ENCODE peak calls at places on chromosomes 5 and 9, in four cellular contexts. N is transverse colon, R is stomach, B is mesendoderm. T is an unnamed sample. For H3K27me3, the result is how much of the 10 kb centered on the place peaks cover.

GRCh38 chr5:99258819-99259218 is 330.0 kb upstream of the CHD1 start:
- DNase-seq in N (no peak), R (no peak), B (no peak), T (no peak)

GRCh38 chr9:2597483-2597882 is 24.1 kb upstream of the VLDLR start:
- DNase-seq in N (no peak), R (no peak), B (no peak), T (no peak)

GRCh38 chr9:102518324-102518723 is 476.8 kb upstream of the CYLC2 start:
- DNase-seq in N (no peak), R (peak), B (no peak), T (no peak)

GRCh38 chr5:78964889-78965288 is 20.2 kb downstream of the ARSB start:
- DNase-seq in N (no peak), R (no peak), B (peak), T (no peak)

GRCh38 chr5:35518104-35518503 is 99.6 kb upstream of the SPEF2 start:
- DNase-seq in N (no peak), R (no peak), B (no peak), T (no peak)

GRCh38 chr9:77471572-77471971 is 176.6 kb downstream of the GNA14 start:
- DNase-seq in N (no peak), R (no peak), B (no peak), T (no peak)

GRCh38 chr9:99720455-99721050 is 101.1 kb upstream of the NR4A3 start:
- DNase-seq in N (no peak), R (no peak), B (no peak), T (no peak)

GRCh38 chr9:32069169-32069813 is 315.2 kb upstream of the ACO1 start:
- DNase-seq in N (no peak), R (no peak), B (peak), T (no peak)

GRCh38 chr5:135211083-135211790 is 177.2 kb upstream of the PITX1 start:
- DNase-seq in N (no peak), R (no peak), B (no peak), T (peak)

GRCh38 chr9:129567329-129567728 is 53.6 kb downstream of the C9orf50 start:
- DNase-seq in N (no peak), R (no peak), B (no peak), T (no peak)

GRCh38 chr5:149529463-149529862 is 21.8 kb downstream of the CSNK1A1 start:
- DNase-seq in N (no peak), R (no peak), B (no peak), T (no peak)

GRCh38 chr5:74865799-74866652 is at the start of gene FAM169A:
- DNase-seq in N (peak), R (peak), B (peak), T (peak)

GRCh38 chr9:109286981-109287380 is 33.9 kb downstream of the EPB41L4B start:
- DNase-seq in N (no peak), R (no peak), B (no peak), T (no peak)

GRCh38 chr5:113325054-113325453 is 109.7 kb downstream of the TSSK1B start:
- DNase-seq in N (no peak), R (no peak), B (no peak), T (no peak)

GRCh38 chr5:156722358-156722757 is 127.7 kb upstream of the PPP1R2B start:
- DNase-seq in N (no peak), R (no peak), B (no peak), T (no peak)

GRCh38 chr5:14503017-14503680 is 78.4 kb upstream of the OTULINL start:
- DNase-seq in N (no peak), R (no peak), B (no peak), T (no peak)

GRCh38 chr9:132411091-132411508 is 1.1 kb downstream of the CFAP77 start:
- DNase-seq in N (peak), R (peak), B (peak), T (peak)

GRCh38 chr9:33924978-33925797 is 108.2 kb downstream of the UBE2R2 start:
- DNase-seq in N (peak), R (peak), B (peak), T (peak)

GRCh38 chr5:122882836-122883235 is 37.4 kb downstream of the SNX24 start:
- DNase-seq in N (no peak), R (no peak), B (no peak), T (no peak)

GRCh38 chr5:147169846-147170245 is 65.0 kb upstream of the STK32A start:
- DNase-seq in N (no peak), R (no peak), B (no peak), T (no peak)

GRCh38 chr9:36961051-36961450 is 73.0 kb downstream of the PAX5 start:
- DNase-seq in N (no peak), R (no peak), B (no peak), T (no peak)

GRCh38 chr9:107492381-107492780 is 2.8 kb upstream of the KLF4 start:
- DNase-seq in N (no peak), R (no peak), B (no peak), T (no peak)

GRCh38 chr9:107489144-107489673 is 360 bp downstream of the KLF4 start:
- DNase-seq in N (peak), R (no peak), B (peak), T (no peak)

GRCh38 chr9:107489687-107490605 is at the start of gene KLF4:
- DNase-seq in N (peak), R (peak), B (peak), T (peak)

GRCh38 chr9:107488400-107489143 is 997 bp downstream of the KLF4 start:
- DNase-seq in N (peak), R (peak), B (peak), T (peak)

DNA sequence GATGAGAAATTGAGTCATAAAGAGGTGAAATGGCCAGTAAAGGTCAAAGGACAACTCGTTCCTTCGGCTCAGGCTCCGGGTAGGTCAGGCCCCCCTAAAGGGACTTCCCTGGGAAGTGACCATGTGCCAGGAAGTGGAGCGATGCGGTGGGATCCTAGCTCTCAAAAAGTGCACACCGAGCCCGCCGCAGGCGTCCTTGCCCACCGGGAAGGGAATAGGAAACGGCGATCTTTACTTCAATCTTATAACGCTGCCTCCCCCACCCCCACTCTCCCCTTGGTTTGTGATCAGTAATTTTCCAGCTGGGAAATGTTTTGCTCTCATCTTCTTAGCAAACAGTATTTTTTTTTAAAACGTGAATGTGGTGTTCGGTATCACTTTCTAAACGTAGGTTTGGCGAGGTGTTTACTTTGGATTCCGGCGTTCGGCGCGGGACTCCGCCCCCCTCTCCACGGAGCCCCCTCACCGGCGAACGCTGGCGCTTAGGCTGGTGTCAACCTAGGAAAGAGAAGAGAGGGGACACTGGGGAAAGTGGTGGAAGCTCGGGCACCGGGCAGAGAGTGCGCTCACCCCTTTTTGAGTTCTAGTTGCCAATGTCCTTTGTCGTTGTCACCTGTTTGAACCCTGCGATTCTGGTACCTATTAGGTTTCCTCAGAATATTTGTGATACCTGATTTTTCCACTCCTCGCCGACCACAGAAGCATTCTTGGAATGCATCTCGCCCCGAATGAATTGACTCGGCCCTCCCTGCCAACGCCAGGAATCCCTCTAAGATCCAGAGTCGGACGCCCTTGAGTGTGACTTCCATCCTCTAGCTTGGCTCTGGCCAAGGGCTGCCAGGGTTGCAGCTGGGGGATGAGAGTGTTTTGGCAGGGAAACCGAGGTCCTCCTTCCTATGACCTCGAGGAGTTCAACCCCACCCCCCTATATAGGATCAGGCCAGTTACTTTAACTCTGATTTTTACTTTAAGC is 1.8 kb upstream of the KLF4 start:
- DNase-seq in N (peak), R (peak), B (peak), T (peak)
- H3K27me3 ChIP-seq in N (under half), R (half or more), B (under half), T (under half)

GRCh38 chr9:138023394-138024124 is 146.0 kb downstream of the CACNA1B start:
- DNase-seq in N (no peak), R (peak), B (peak), T (no peak)
- H3K27me3 ChIP-seq in N (half or more), R (half or more), B (under half), T (under half)

GRCh38 chr5:12360218-12360617 is 456.0 kb upstream of the CTNND2 start:
- DNase-seq in N (no peak), R (no peak), B (no peak), T (no peak)
- H3K27me3 ChIP-seq in N (under half), R (under half), B (under half), T (under half)

GRCh38 chr5:16930487-16930886 is 5.6 kb downstream of the MYO10 start:
- DNase-seq in N (no peak), R (no peak), B (peak), T (no peak)
- H3K27me3 ChIP-seq in N (under half), R (under half), B (under half), T (under half)

GRCh38 chr5:321233-321725 is at the start of gene AHRR:
- DNase-seq in N (peak), R (peak), B (peak), T (peak)
- H3K27me3 ChIP-seq in N (half or more), R (half or more), B (under half), T (under half)

GRCh38 chr9:21967707-21968106 is 26.5 kb downstream of the CDKN2A start:
- DNase-seq in N (no peak), R (no peak), B (peak), T (no peak)
- H3K27me3 ChIP-seq in N (half or more), R (half or more), B (half or more), T (half or more)

DNA sequence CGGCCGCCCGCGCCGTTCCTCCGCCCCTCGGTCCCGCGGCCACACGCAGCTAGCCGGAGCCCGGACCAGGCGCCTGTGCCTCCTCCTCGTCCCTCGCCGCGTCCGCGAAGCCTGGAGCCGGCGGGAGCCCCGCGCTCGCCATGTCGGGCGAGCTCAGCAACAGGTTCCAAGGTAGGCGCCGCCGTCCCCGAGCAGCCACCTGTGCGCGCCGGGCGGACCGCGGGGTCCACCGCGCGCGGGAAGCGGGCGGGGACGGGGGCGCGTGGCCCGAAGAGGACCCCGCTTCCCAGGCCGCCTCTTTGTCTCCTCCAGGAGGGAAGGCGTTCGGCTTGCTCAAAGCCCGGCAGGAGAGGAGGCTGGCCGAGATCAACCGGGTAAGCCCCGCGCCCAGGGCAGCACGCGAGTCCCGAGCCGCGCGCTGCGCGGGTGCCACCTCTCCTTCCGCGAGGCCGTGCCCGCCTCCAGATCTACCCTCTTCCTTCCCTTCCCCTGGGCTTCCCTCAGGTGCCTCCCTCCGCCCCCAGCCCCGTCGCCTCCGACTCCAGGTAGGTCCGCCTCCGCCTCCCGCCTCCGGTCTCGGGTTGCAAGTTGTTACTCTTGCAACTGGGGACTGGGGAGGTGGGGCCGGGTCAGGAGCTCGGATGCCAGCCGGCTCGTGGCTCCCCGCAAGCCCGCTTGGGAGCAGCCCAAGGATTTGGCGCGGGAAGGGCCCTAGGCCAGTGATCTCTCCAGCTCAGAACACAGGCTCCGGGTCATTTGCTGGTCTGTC is at the start of gene AIF1L:
- DNase-seq in N (no peak), R (peak), B (peak), T (peak)
- H3K27me3 ChIP-seq in N (half or more), R (half or more), B (under half), T (under half)

GRCh38 chr9:89880161-89880560 is 275.3 kb downstream of the GADD45G start:
- DNase-seq in N (no peak), R (peak), B (no peak), T (peak)
- H3K27me3 ChIP-seq in N (under half), R (under half), B (under half), T (under half)